ENCODE peak calls at places on chromosomes 16 and 17, in six cellular contexts. U is AG10803, N is testis, C is tibial nerve, L is Peyer's patch, S is thoracic aorta. P is an unnamed sample.

GRCh38 chr17:37098910-37099664 is 150.3 kb downstream of the AATF start:
- DNase-seq in N (no peak), C (no peak), S (no peak), L (no peak), U (no peak), P (peak)

GRCh38 chr17:47935961-47936360 is 5.4 kb upstream of the PNPO start:
- DNase-seq in C (no peak), S (no peak), L (no peak), N (no peak), U (peak), P (peak)

GRCh38 chr17:47205419-47205963 is 3.7 kb upstream of the MYL4 start:
- DNase-seq in C (peak), L (peak), S (no peak), N (peak), U (peak), P (peak)

GRCh38 chr17:17750881-17751280 is 69.6 kb downstream of the RAI1 start:
- DNase-seq in N (no peak), C (no peak), L (peak), U (no peak), S (no peak), P (no peak)

GRCh38 chr17:57337390-57337789 is 81.1 kb downstream of the MSI2 start:
- DNase-seq in S (no peak), C (no peak), N (no peak), L (no peak), U (no peak), P (no peak)

GRCh38 chr16:66322174-66322573 is 44.3 kb upstream of the CDH5 start:
- DNase-seq in L (no peak), S (no peak), C (no peak), N (no peak), U (no peak), P (no peak)

GRCh38 chr17:57975044-57975443 is 13.0 kb downstream of the VEZF1 start:
- DNase-seq in S (no peak), C (no peak), L (no peak), N (no peak), U (peak), P (peak)

GRCh38 chr16:3007957-3008748 is 4.6 kb upstream of the CLDN9 start:
- DNase-seq in L (peak), S (no peak), U (no peak), N (no peak), C (no peak), P (no peak)

GRCh38 chr16:89383095-89384003 is 107.0 kb downstream of the ANKRD11 start:
- DNase-seq in S (no peak), C (no peak), L (peak), U (no peak), N (peak), P (peak)

GRCh38 chr17:68458260-68459029 is 1.1 kb upstream of the WIPI1 start:
- DNase-seq in U (no peak), N (no peak), S (no peak), L (no peak), C (no peak), P (no peak)
- H3K4me3 ChIP-seq in U (peak), N (peak), S (peak), L (peak), C (peak), P (peak)

GRCh38 chr17:63434951-63435571 is 11.0 kb downstream of the CYB561 start:
- DNase-seq in S (peak), L (peak), U (no peak), N (peak), C (no peak), P (peak)
- H3K4me3 ChIP-seq in S (peak), L (no peak), U (no peak), N (no peak), C (no peak), P (no peak)

GRCh38 chr17:64780096-64781012 is 118.2 kb upstream of the SMURF2 start:
- DNase-seq in L (peak), N (peak), C (no peak), S (no peak), U (no peak), P (peak)

GRCh38 chr17:64779344-64780095 is 117.4 kb upstream of the SMURF2 start:
- DNase-seq in L (peak), S (no peak), U (no peak), N (no peak), C (no peak), P (no peak)

GRCh38 chr17:64781394-64781793 is 119.3 kb upstream of the SMURF2 start:
- DNase-seq in U (no peak), N (no peak), C (no peak), L (peak), S (no peak), P (peak)

GRCh38 chr17:64781810-64782555 is 119.9 kb upstream of the SMURF2 start:
- DNase-seq in C (no peak), L (peak), S (no peak), N (no peak), U (no peak), P (no peak)

GRCh38 chr17:64781013-64781392 is 118.9 kb upstream of the SMURF2 start:
- DNase-seq in U (no peak), C (no peak), S (no peak), N (no peak), L (no peak), P (no peak)
- H3K4me3 ChIP-seq in U (peak), C (peak), S (peak), N (peak), L (peak), P (peak)

DNA sequence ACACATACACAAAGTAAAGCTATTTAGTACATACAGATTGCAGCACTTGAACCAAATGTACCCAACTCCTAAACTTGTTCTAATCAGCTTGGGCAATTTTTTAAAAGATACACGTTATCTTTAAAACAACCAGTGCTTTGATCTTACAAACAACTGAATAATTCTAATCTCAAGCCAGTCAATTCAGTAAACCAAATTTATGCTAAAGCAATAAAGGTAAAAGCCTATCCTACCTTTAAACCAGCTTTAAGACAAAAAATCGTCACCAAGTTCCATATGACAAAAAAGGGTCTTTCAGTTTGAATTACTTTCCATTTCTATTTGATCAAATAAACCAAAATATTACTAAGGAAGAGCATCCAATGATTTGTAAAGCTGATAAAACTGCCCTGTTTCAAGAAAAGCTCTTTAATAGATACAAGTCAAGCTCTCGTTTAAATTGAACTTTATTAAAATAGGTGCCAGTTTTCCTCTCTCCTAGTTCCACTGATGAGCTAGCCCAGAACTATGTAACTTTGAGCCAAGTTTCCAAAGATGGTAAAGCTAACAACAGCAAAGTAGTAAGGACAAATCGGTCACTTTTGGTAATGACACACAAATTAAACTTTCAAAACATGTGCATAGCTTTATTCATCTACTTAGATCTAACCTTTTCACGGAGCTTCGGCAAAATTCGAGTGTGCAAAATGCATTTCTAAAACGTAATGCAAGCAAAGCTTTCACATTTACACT is 10.2 kb downstream of the CRYBA1 start:
- DNase-seq in N (no peak), C (no peak), S (no peak), L (no peak), U (peak), P (peak)
- H3K4me3 ChIP-seq in N (no peak), C (no peak), S (peak), L (no peak), U (peak), P (no peak)